ENCODE peak calls at places on chromosome 3, in four cellular contexts. One of them, this sample, is unnamed.
A peak's percentile ranks its signal among the peaks of the same experiment; 100 is the strongest.

GRCh38 chr3:131503328-131503650 is 518 bp upstream of the MRPL3 start:
- DNase-seq in K562: peak; percentile 1
- DNase-seq in H1: no peak
- DNase-seq in HepG2: no peak
- DNase-seq in this sample: no peak

GRCh38 chr3:177437513-177438337 is 240.4 kb upstream of the TBL1XR1 start:
- DNase-seq in K562: no peak
- DNase-seq in HepG2: no peak
- DNase-seq in H1: no peak
- DNase-seq in this sample: no peak

GRCh38 chr3:150179330-150179729 is 208.6 kb upstream of the PFN2 start:
- DNase-seq in HepG2: no peak
- DNase-seq in H1: no peak
- DNase-seq in K562: no peak
- DNase-seq in this sample: no peak

GRCh38 chr3:187983484-187984124 is 170.4 kb upstream of the LPP start:
- DNase-seq in H1: no peak
- DNase-seq in K562: no peak
- DNase-seq in HepG2: peak; percentile 93
- DNase-seq in this sample: no peak

GRCh38 chr3:121064121-121064520 is 156.1 kb downstream of the STXBP5L start:
- DNase-seq in H1: no peak
- DNase-seq in HepG2: peak; percentile 2
- DNase-seq in K562: no peak
- DNase-seq in this sample: no peak

GRCh38 chr3:4670352-4670751 is 177.2 kb downstream of the ITPR1 start:
- DNase-seq in HepG2: peak; percentile 5
- DNase-seq in K562: peak; percentile 47
- DNase-seq in H1: no peak
- DNase-seq in this sample: no peak

GRCh38 chr3:48898383-48899234 is at the start of gene SLC25A20:
- DNase-seq in K562: peak; percentile 91
- DNase-seq in H1: peak; percentile 85
- DNase-seq in HepG2: peak; percentile 80
- DNase-seq in this sample: peak; percentile 63

GRCh38 chr3:54557538-54558419 is 370.1 kb downstream of the LRTM1 start:
- DNase-seq in HepG2: no peak
- DNase-seq in H1: no peak
- DNase-seq in K562: no peak
- DNase-seq in this sample: no peak

GRCh38 chr3:155411500-155412223 is 118.2 kb upstream of the STRIT1 start:
- DNase-seq in H1: no peak
- DNase-seq in K562: peak; percentile 18
- DNase-seq in HepG2: peak; percentile 24
- DNase-seq in this sample: no peak

GRCh38 chr3:158970006-158970405 is 168.2 kb downstream of the MFSD1 start:
- DNase-seq in K562: no peak
- DNase-seq in HepG2: no peak
- DNase-seq in H1: no peak
- DNase-seq in this sample: no peak

GRCh38 chr3:112012205-112012604 is 13.5 kb downstream of the TAGLN3 start:
- DNase-seq in H1: no peak
- DNase-seq in HepG2: no peak
- DNase-seq in K562: no peak
- DNase-seq in this sample: no peak

GRCh38 chr3:100060685-100061484 is 53.4 kb downstream of the FILIP1L start:
- DNase-seq in HepG2: no peak
- DNase-seq in K562: peak; percentile 75
- DNase-seq in H1: no peak
- DNase-seq in this sample: no peak

GRCh38 chr3:141547791-141548190 is 61.0 kb downstream of the RASA2 start:
- DNase-seq in H1: no peak
- DNase-seq in K562: no peak
- DNase-seq in HepG2: no peak
- DNase-seq in this sample: no peak

GRCh38 chr3:197042539-197042938 is 12.9 kb upstream of the MELTF start:
- DNase-seq in H1: no peak
- DNase-seq in K562: no peak
- DNase-seq in HepG2: no peak
- DNase-seq in this sample: no peak
- TF ChIP-seq CBX5 in H1: no peak
- TF ChIP-seq CBX5 in K562: no peak
- TF ChIP-seq CBX5 in HepG2: no peak
- TF ChIP-seq CBX5 in this sample: no peak

GRCh38 chr3:31009881-31010280 is 115.4 kb upstream of the GADL1 start:
- DNase-seq in K562: no peak
- DNase-seq in HepG2: peak; percentile 46
- DNase-seq in H1: no peak
- DNase-seq in this sample: no peak
- TF ChIP-seq CBX5 in K562: no peak
- TF ChIP-seq CBX5 in HepG2: no peak
- TF ChIP-seq CBX5 in H1: no peak
- TF ChIP-seq CBX5 in this sample: no peak

DNA sequence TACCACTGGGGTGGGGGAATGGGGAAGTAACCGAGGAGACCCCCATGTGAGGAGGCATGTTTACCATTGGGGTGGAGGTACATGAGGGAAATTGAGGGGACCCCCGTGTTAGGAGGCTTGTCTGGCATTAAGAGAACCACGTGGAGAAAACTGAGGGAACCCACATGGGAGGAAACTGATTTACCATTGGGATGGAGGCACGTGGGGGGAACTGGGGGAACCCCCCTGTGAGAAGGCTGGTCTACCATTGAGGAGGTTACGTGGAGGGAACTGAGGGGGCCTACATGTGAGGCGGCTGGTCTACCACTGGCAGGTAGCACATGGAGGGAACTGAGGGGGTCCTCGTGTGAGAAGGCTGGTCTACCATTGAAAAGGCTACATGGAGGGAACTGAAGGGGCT is 159.4 kb downstream of the FBLN2 start:
- DNase-seq in HepG2: no peak
- DNase-seq in K562: no peak
- DNase-seq in H1: no peak
- DNase-seq in this sample: no peak
- TF ChIP-seq CBX5 in HepG2: no peak
- TF ChIP-seq CBX5 in K562: no peak
- TF ChIP-seq CBX5 in H1: no peak
- TF ChIP-seq CBX5 in this sample: no peak

DNA sequence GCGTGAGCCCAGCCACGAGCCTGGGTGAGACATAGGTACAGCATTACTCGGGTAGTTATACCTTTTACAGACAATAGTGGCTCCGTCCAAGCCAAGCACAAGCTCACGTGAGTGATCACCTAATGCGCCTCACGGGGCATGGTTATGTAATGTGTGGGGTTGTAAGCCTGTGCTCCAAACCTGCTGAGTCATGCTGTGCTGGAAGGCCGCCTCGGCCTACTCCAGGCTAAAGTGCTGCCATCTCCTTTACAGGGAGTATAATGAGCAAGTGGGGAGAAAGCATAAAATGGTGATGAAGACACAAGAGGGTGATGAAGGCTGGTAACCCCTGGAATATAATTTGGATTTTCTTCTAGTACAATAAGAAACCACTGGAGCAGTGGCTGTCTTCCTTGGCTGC is 175.8 kb upstream of the STT3B start:
- DNase-seq in K562: peak; percentile 89
- DNase-seq in HepG2: no peak
- DNase-seq in H1: no peak
- DNase-seq in this sample: no peak
- TF ChIP-seq CBX5 in K562: peak; percentile 87
- TF ChIP-seq CBX5 in HepG2: no peak
- TF ChIP-seq CBX5 in H1: no peak
- TF ChIP-seq CBX5 in this sample: no peak

GRCh38 chr3:113222412-113223086 is 11.2 kb downstream of the BOC start:
- DNase-seq in H1: no peak
- DNase-seq in K562: no peak
- DNase-seq in HepG2: no peak
- DNase-seq in this sample: no peak
- TF ChIP-seq CBX5 in H1: no peak
- TF ChIP-seq CBX5 in K562: no peak
- TF ChIP-seq CBX5 in HepG2: no peak
- TF ChIP-seq CBX5 in this sample: no peak

DNA sequence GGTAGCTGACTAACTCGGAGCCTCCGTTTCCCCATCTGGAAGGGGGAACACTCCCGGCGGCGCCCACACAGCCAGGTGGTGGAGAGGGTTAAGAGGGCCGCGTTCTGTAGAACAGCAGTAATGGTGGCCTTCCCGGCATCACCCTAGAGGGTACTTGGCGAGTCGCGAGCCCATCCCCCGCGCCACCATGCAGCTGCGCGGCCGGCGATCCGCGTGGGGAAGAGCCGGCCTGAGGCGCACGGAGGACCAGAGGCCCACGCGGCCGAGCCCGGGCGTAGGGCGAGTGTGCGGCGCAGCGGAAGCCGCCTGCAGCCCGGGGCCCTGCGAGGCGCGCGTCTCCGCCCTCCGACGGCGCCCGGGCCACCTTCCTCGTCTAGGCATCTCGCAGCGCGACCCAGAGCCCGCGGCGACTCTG is 455 bp downstream of the TKT start:
- DNase-seq in H1: no peak
- DNase-seq in K562: no peak
- DNase-seq in HepG2: no peak
- DNase-seq in this sample: no peak
- TF ChIP-seq CBX5 in H1: no peak
- TF ChIP-seq CBX5 in K562: no peak
- TF ChIP-seq CBX5 in HepG2: no peak
- TF ChIP-seq CBX5 in this sample: no peak

DNA sequence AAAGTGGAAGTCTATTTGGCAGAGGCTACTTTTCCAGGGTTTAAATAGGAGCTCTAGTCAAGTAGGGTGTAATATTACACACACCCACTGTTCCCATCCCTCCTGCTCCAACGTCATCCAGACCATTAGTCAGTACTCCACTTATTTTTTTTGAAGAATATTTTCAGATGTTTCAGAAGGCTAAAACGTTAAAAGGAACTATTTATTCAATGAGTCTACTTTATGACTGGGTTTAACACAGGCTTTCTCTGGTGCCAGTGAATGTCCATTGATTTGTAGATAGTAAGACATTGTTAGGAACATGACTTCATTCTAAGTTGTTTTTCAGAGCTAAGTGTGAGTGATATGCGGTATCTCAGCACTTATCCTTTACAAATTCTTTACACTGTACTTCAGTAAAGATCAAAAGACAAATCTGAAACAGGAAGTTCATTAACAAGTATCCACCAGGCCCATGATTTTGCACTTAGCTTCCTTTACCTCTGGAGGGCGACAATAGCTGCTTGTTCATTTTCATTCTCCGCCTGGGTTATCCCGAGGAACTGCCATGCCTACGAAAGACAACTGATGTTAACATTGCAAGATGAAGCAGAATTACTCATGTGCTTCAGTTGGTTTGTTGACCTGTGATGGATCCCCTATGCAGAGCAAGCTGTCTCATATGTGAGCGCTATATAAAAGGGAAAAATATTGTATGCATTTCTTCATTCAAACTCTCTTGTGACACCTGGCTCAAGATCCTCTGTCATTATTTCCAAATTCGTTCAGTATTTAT is 158.7 kb downstream of the USP13 start:
- DNase-seq in H1: peak; percentile 21
- DNase-seq in K562: peak; percentile 54
- DNase-seq in HepG2: peak; percentile 46
- DNase-seq in this sample: peak; percentile 40
- TF ChIP-seq CBX5 in H1: no peak
- TF ChIP-seq CBX5 in K562: no peak
- TF ChIP-seq CBX5 in HepG2: no peak
- TF ChIP-seq CBX5 in this sample: no peak

DNA sequence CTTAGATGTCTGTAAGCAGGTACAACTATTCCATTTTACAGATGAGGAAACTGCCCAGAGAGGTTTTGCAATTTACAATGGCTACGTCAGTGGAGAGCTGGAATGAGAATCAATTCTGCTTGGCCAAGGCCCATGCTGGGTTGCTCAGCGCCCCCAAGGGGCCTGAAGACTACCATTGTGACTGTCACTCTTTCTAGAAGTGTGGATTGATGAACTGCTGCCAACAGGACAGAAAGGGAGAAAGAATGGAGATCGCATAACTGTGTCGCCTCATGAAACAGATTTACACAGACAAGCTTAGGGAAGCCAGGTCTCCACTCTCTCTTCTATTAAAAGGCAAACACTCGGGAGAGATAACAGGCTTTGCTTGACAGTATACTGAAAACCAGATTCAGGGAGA is 160.0 kb downstream of the STT3B start:
- DNase-seq in H1: no peak
- DNase-seq in HepG2: no peak
- DNase-seq in K562: peak; percentile 29
- DNase-seq in this sample: no peak
- TF ChIP-seq CBX5 in H1: no peak
- TF ChIP-seq CBX5 in HepG2: no peak
- TF ChIP-seq CBX5 in K562: no peak
- TF ChIP-seq CBX5 in this sample: no peak

DNA sequence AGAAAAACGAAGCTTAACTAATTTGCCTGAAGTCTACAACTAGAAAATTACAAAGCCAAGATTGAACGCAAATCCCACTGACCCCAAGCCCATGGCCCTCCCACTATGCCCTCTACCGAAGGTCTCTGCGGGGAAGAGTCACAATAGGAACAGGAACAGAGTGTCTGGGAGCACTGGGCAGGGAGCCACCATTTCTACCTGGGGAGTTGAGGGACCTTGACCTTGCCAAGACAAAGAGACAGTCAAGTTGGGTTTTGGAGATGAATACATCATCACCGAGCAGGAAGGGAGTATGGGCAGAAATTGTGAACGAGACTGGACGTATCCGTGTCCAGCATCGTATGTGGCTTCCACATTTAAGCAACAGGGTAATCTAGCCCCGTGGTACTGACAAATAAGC is 30.8 kb upstream of the BFSP2 start:
- DNase-seq in K562: no peak
- DNase-seq in H1: no peak
- DNase-seq in HepG2: no peak
- DNase-seq in this sample: no peak
- TF ChIP-seq CBX5 in K562: no peak
- TF ChIP-seq CBX5 in H1: no peak
- TF ChIP-seq CBX5 in HepG2: no peak
- TF ChIP-seq CBX5 in this sample: no peak

GRCh38 chr3:71533588-71533987 is 49.9 kb downstream of the FOXP1 start:
- DNase-seq in HepG2: no peak
- DNase-seq in H1: no peak
- DNase-seq in K562: no peak
- DNase-seq in this sample: no peak

GRCh38 chr3:71541313-71541712 is 42.2 kb downstream of the FOXP1 start:
- DNase-seq in K562: peak; percentile 23
- DNase-seq in H1: no peak
- DNase-seq in HepG2: no peak
- DNase-seq in this sample: no peak

GRCh38 chr3:71536376-71536965 is 47.1 kb downstream of the FOXP1 start:
- DNase-seq in H1: no peak
- DNase-seq in K562: no peak
- DNase-seq in HepG2: no peak
- DNase-seq in this sample: no peak

GRCh38 chr3:71532639-71533395 is 50.7 kb downstream of the FOXP1 start:
- DNase-seq in HepG2: no peak
- DNase-seq in K562: no peak
- DNase-seq in H1: no peak
- DNase-seq in this sample: no peak

DNA sequence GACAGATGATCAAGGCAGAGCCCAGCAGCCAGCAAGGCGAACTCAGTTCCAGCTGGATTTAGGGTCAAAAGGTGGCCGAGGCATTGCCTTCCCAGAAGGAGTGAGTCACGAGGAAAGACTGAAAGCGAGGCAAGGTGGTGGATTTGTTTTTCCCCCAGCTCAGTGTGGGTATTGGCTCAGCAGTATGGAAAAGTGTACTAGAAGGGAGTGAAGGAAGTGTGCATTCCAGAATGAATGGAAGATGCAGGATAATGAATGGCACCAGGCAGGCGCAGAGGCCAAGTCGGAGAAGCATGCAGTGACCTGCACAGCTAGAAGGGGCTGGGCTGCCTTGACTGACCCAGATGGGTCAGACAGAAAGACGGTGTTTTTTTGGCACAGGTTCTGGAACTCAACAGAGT is 46.3 kb downstream of the FOXP1 start:
- DNase-seq in K562: no peak
- DNase-seq in HepG2: no peak
- DNase-seq in H1: no peak
- DNase-seq in this sample: no peak
- TF ChIP-seq CBX5 in K562: no peak
- TF ChIP-seq CBX5 in HepG2: no peak
- TF ChIP-seq CBX5 in H1: no peak
- TF ChIP-seq CBX5 in this sample: no peak